ENCODE peak calls at places on chromosomes 5 and 9, in nine cellular contexts. D, I, X, P, O, R, L, K and Q are unnamed samples.

GRCh38 chr9:89234186-89234585 is 55.6 kb upstream of the SHC3 start:
- DNase-seq in L (no peak), R (no peak), X (no peak), I (no peak), P (no peak), D (no peak), O (no peak), K (no peak), Q (no peak)

GRCh38 chr9:137198748-137199276 is 1.7 kb downstream of the TPRN start:
- DNase-seq in L (no peak), R (no peak), I (no peak), K (no peak), O (no peak), P (no peak), D (peak), X (no peak), Q (no peak)

GRCh38 chr9:69744688-69745380 is 15.0 kb downstream of the PTAR1 start:
- DNase-seq in R (no peak), P (no peak), I (no peak), K (no peak), D (no peak), O (no peak), X (no peak), L (no peak), Q (no peak)

GRCh38 chr5:27652505-27652904 is 614.1 kb upstream of the CDH9 start:
- DNase-seq in P (no peak), X (no peak), D (no peak), I (no peak), R (no peak), O (no peak), K (peak), L (peak), Q (no peak)

GRCh38 chr5:107542428-107542827 is 128.3 kb downstream of the EFNA5 start:
- DNase-seq in D (no peak), P (peak), L (no peak), X (peak), I (no peak), K (no peak), O (peak), R (no peak), Q (no peak)

GRCh38 chr9:95721132-95721531 is 154.4 kb upstream of the ERCC6L2 start:
- DNase-seq in L (no peak), X (peak), K (no peak), D (no peak), I (no peak), O (no peak), P (peak), R (no peak), Q (no peak)

GRCh38 chr5:154221371-154221896 is 30.9 kb downstream of the GALNT10 start:
- DNase-seq in D (no peak), P (no peak), O (peak), I (peak), K (no peak), X (no peak), L (no peak), R (no peak), Q (no peak)

GRCh38 chr5:35026280-35026840 is 21.4 kb downstream of the AGXT2 start:
- DNase-seq in D (no peak), R (no peak), I (no peak), K (no peak), O (no peak), P (peak), X (no peak), L (no peak), Q (no peak)

GRCh38 chr9:134775552-134775951 is 105.1 kb upstream of the FCN2 start:
- DNase-seq in I (no peak), X (no peak), O (peak), L (no peak), R (no peak), P (no peak), K (no peak), D (no peak), Q (no peak)

GRCh38 chr9:99966720-99967119 is 60.3 kb downstream of the STX17 start:
- DNase-seq in X (no peak), R (no peak), D (no peak), K (no peak), P (no peak), O (peak), L (no peak), I (no peak), Q (no peak)

GRCh38 chr5:14714706-14715105 is 50.2 kb downstream of the OTULIN start:
- DNase-seq in X (peak), D (no peak), R (no peak), L (no peak), K (no peak), P (peak), O (no peak), I (no peak), Q (no peak)

GRCh38 chr5:58842851-58843250 is 260.0 kb downstream of the RAB3C start:
- DNase-seq in L (no peak), O (no peak), D (no peak), R (no peak), I (no peak), P (no peak), X (no peak), K (no peak), Q (no peak)

GRCh38 chr9:129697956-129698757 is 32.7 kb downstream of the PRRX2 start:
- DNase-seq in L (no peak), I (no peak), O (no peak), P (no peak), D (no peak), X (no peak), K (no peak), R (no peak), Q (no peak)

GRCh38 chr5:178222292-178222691 is 10.3 kb downstream of the PHYKPL start:
- DNase-seq in D (no peak), K (no peak), P (no peak), I (no peak), O (no peak), L (no peak), X (no peak), R (no peak), Q (no peak)

GRCh38 chr5:123875444-123876264 is 363.7 kb downstream of the CSNK1G3 start:
- DNase-seq in X (no peak), R (peak), P (no peak), K (no peak), O (no peak), D (peak), L (peak), I (no peak), Q (peak)

GRCh38 chr9:127919253-127919815 is 2.5 kb upstream of the ST6GALNAC4 start:
- DNase-seq in K (peak), X (no peak), I (no peak), P (no peak), O (peak), R (peak), L (no peak), D (no peak), Q (peak)

GRCh38 chr5:475704-476101 is 32.7 kb downstream of the EXOC3 start:
- DNase-seq in P (no peak), X (no peak), O (no peak), I (no peak), R (no peak), K (no peak), D (no peak), L (no peak), Q (no peak)

GRCh38 chr9:125700791-125701190 is 6.2 kb downstream of the MAPKAP1 start:
- DNase-seq in R (no peak), L (no peak), O (peak), X (no peak), D (no peak), P (no peak), I (no peak), K (no peak), Q (no peak)

GRCh38 chr9:2344436-2344835 is 277.2 kb upstream of the VLDLR start:
- DNase-seq in D (no peak), K (no peak), I (no peak), P (no peak), L (no peak), X (no peak), O (no peak), R (no peak), Q (no peak)

GRCh38 chr5:36756089-36756488 is 120.5 kb upstream of the NIPBL start:
- DNase-seq in O (no peak), D (no peak), X (no peak), P (no peak), R (no peak), L (no peak), K (no peak), I (no peak), Q (no peak)

GRCh38 chr5:173968154-173968553 is 20.8 kb upstream of the C5orf47 start:
- DNase-seq in I (no peak), P (no peak), L (peak), R (no peak), D (no peak), X (no peak), K (no peak), O (no peak), Q (peak)